ENCODE peak calls at places on chromosomes 13 and 19, in ten cellular contexts. P is left ventricle myocardium inferior; I is neural crest cell; R is cardiac muscle cell; Z is choroid plexus epithelial cell; H is BE2C; L is type B pancreatic cell; F is prostate gland; N is HL-60; D is CD4-positive, alpha-beta T cell. V is an unnamed sample.

GRCh38 chr19:5948697-5949564 is 29.0 kb downstream of the RANBP3 start:
- DNase-seq in D (no peak), N (no peak), P (no peak), R (no peak), Z (peak), I (no peak), L (no peak), F (no peak), H (peak), V (peak)

GRCh38 chr19:6232567-6232966 is 47.2 kb downstream of the MLLT1 start:
- DNase-seq in H (no peak), D (no peak), L (no peak), P (no peak), F (no peak), N (no peak), R (no peak), I (no peak), Z (peak), V (no peak)

GRCh38 chr13:113561417-113562084 is 23.0 kb upstream of the TFDP1 start:
- DNase-seq in N (no peak), L (peak), F (no peak), H (no peak), R (no peak), I (no peak), Z (no peak), D (no peak), P (no peak), V (no peak)

GRCh38 chr19:47305309-47305751 is 4.3 kb upstream of the C5AR1 start:
- DNase-seq in D (peak), N (peak), F (no peak), L (peak), Z (peak), I (peak), R (peak), H (peak), P (peak), V (peak)

GRCh38 chr13:98466634-98467236 is 110.2 kb downstream of the STK24 start:
- DNase-seq in I (peak), H (peak), P (no peak), N (no peak), D (peak), R (peak), F (no peak), L (no peak), Z (peak), V (peak)

GRCh38 chr19:13993554-13994308 is 12.4 kb downstream of the RFX1 start:
- DNase-seq in F (no peak), P (no peak), Z (no peak), D (no peak), R (no peak), L (no peak), I (no peak), N (no peak), H (peak), V (no peak)

GRCh38 chr19:46387713-46388130 is 25.6 kb downstream of the CCDC8 start:
- DNase-seq in H (no peak), L (no peak), Z (no peak), N (no peak), I (no peak), D (no peak), P (no peak), F (no peak), R (no peak), V (no peak)

GRCh38 chr13:23615677-23616076 is 45.5 kb downstream of the TNFRSF19 start:
- DNase-seq in P (no peak), F (no peak), Z (no peak), R (no peak), N (no peak), I (no peak), L (no peak), H (no peak), D (no peak), V (peak)

GRCh38 chr13:111434578-111435159 is 114.2 kb downstream of the TEX29 start:
- DNase-seq in D (no peak), I (no peak), F (no peak), P (no peak), L (no peak), N (no peak), R (no peak), H (no peak), Z (no peak), V (no peak)

GRCh38 chr13:83453723-83454122 is 428.6 kb downstream of the SLITRK1 start:
- DNase-seq in L (no peak), I (no peak), D (no peak), N (no peak), H (no peak), Z (no peak), R (no peak), P (no peak), F (no peak), V (no peak)

GRCh38 chr19:23002690-23003422 is at the start of gene ZNF728:
- DNase-seq in F (no peak), Z (peak), N (no peak), P (peak), I (no peak), R (no peak), L (no peak), H (peak), D (no peak), V (no peak)

GRCh38 chr19:46674416-46675178 is 13.6 kb upstream of the DACT3 start:
- DNase-seq in I (no peak), L (no peak), P (no peak), N (no peak), D (no peak), R (peak), F (no peak), H (peak), Z (peak), V (peak)

GRCh38 chr19:2529473-2529918 is 53.6 kb downstream of the GADD45B start:
- DNase-seq in Z (peak), F (no peak), P (no peak), I (no peak), N (no peak), H (peak), R (no peak), L (no peak), D (no peak), V (no peak)

GRCh38 chr19:58440556-58440955 is 603 bp upstream of the ZNF132 start:
- DNase-seq in H (no peak), I (no peak), N (no peak), R (no peak), D (no peak), P (no peak), L (no peak), F (no peak), Z (no peak), V (no peak)

GRCh38 chr19:10820173-10820572 is 15.8 kb downstream of the TMED1 start:
- DNase-seq in H (no peak), R (no peak), F (no peak), D (no peak), I (no peak), Z (no peak), L (no peak), N (no peak), P (no peak), V (no peak)

GRCh38 chr19:31154021-31154420 is 195.2 kb downstream of the TSHZ3 start:
- DNase-seq in F (peak), I (no peak), L (no peak), P (no peak), D (no peak), N (no peak), H (no peak), R (no peak), Z (peak), V (no peak)

GRCh38 chr19:17718988-17719711 is at the start of gene MAP1S:
- DNase-seq in H (peak), I (peak), L (peak), N (peak), P (peak), Z (peak), F (peak), D (peak), R (peak), V (peak)

GRCh38 chr13:106156468-106156867 is 379.0 kb downstream of the EFNB2 start:
- DNase-seq in N (no peak), L (no peak), Z (peak), F (no peak), H (no peak), I (no peak), R (no peak), P (no peak), D (no peak), V (no peak)

GRCh38 chr19:37950471-37951175 is 43.6 kb downstream of the SIPA1L3 start:
- DNase-seq in F (no peak), Z (no peak), P (no peak), D (no peak), I (no peak), N (no peak), R (no peak), L (no peak), H (no peak), V (no peak)

GRCh38 chr19:17296278-17296677 is 6.9 kb downstream of the ABHD8 start:
- DNase-seq in I (no peak), L (no peak), F (no peak), D (no peak), P (no peak), N (no peak), H (no peak), R (no peak), Z (peak), V (no peak)

DNA sequence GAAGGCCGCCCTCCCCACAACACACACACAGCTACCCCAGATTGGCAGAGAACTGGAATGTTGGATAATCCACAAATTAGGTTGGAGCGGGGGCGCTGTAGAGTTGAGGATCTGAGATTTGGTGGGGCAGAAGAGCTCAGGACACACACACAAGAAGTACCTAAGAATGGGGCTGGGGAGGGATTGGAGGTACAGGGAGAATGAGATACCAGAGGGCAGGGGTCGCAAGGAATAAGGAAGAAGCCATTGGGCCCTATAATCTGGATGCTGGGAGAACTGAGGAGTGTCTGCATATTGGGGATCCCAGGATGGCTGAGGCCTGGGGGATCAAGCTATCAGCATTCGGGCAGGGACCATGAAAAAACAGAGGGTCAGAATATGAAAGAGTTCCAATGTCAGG is 11.5 kb downstream of the SYT3 start:
- DNase-seq in D (no peak), H (no peak), L (no peak), I (no peak), Z (no peak), P (no peak), F (no peak), N (no peak), R (no peak), V (no peak)
- TF ChIP-seq CTCF in D (no peak), H (no peak), L (no peak), I (no peak), Z (no peak), P (no peak), F (no peak), N (no peak), R (no peak), V (no peak)

GRCh38 chr13:86581711-86582110 is 782.5 kb upstream of the SLITRK6 start:
- DNase-seq in F (no peak), D (no peak), L (no peak), N (no peak), R (no peak), P (no peak), H (no peak), Z (peak), I (no peak), V (no peak)
- TF ChIP-seq CTCF in F (no peak), D (no peak), L (no peak), N (no peak), R (no peak), P (no peak), H (no peak), Z (no peak), I (no peak), V (no peak)

GRCh38 chr13:26619321-26619720 is 61.8 kb downstream of the WASF3 start:
- DNase-seq in P (no peak), Z (peak), R (no peak), N (no peak), F (no peak), H (no peak), L (no peak), D (no peak), I (no peak), V (no peak)
- TF ChIP-seq CTCF in P (no peak), Z (no peak), R (no peak), N (no peak), F (no peak), H (no peak), L (no peak), D (no peak), I (no peak), V (no peak)

DNA sequence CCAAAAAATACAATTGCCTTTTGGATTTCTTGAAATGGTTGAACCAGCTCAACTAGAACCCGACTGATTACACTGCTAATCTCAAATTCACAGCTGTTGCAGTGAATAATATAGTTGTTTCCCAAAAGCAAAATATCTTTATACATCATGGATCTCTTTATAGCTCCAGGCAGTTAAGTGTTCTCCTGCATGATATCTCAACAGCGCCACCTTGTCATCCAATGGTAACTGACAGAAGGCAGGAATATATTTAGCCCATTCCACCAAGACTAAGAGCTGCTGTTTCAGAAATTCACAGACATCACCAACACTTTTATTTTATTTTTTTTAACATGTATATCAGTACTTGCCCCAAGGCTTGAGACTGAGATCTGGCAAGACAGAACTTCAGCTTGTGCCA is 1141.0 kb upstream of the PRR20A start:
- DNase-seq in F (no peak), I (no peak), R (peak), D (no peak), N (no peak), L (no peak), Z (no peak), H (peak), P (no peak), V (no peak)
- TF ChIP-seq CTCF in F (no peak), I (peak), R (no peak), D (no peak), N (no peak), L (peak), Z (no peak), H (peak), P (no peak), V (peak)

DNA sequence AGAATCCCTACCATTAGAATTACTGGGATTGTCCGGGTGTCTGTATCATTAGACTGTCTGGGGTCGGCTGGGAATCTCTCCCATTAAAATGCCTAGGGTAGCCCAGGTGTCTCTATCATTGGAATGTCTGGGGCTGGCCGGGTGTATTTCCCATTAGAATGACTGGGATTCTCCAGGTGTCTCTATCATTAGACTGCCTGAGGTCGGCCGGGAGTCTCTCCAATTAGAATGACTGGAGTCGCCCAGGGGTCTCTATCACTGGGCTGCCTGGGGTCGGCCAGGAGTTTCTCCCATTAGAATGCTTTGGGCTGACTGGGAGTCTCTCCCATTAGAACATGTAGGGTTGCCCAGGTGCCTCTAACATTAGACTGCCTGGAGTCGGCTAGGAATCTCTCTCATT is 1560.7 kb downstream of the UQCRFS1 start:
- DNase-seq in N (no peak), D (no peak), L (peak), F (no peak), Z (no peak), P (no peak), I (no peak), H (no peak), R (no peak), V (no peak)
- TF ChIP-seq CTCF in N (no peak), D (no peak), L (no peak), F (no peak), Z (no peak), P (no peak), I (no peak), H (no peak), R (no peak), V (no peak)

GRCh38 chr19:35621708-35622107 is 7.1 kb upstream of the RBM42 start:
- DNase-seq in H (no peak), F (no peak), I (no peak), Z (no peak), R (no peak), P (no peak), N (no peak), D (no peak), L (no peak), V (no peak)

GRCh38 chr19:35615036-35615435 is 2.5 kb downstream of the HAUS5 start:
- DNase-seq in Z (no peak), D (no peak), P (no peak), N (no peak), R (no peak), F (no peak), I (no peak), H (no peak), L (no peak), V (no peak)

GRCh38 chr19:35619290-35619923 is 6.9 kb downstream of the HAUS5 start:
- DNase-seq in N (no peak), R (no peak), Z (no peak), I (no peak), H (no peak), P (no peak), D (no peak), L (no peak), F (no peak), V (no peak)

GRCh38 chr19:35620001-35620400 is 7.5 kb downstream of the HAUS5 start:
- DNase-seq in N (no peak), I (no peak), P (no peak), H (no peak), R (no peak), F (no peak), D (no peak), L (no peak), Z (no peak), V (no peak)

DNA sequence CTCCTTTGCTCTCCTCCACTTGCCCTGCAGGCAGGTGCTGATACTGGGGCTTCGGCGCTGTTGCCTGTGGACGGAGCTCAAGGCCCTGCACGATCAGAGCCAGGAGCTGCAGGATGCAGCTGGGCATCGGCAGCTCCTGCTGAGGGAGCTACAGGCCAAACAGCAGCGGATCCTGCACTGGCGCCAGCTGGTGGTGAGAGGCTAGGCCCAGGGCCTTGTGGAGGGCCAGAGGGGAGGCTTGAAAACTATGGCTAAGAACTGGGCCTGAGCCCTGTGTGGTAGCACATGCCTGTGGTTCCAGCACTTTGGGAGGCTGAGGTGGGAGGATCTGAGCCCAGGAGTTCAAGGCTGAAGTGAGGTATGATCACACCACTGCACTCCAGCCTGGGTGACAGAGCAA is 6.3 kb downstream of the HAUS5 start:
- DNase-seq in I (no peak), Z (no peak), H (no peak), D (no peak), N (no peak), P (no peak), R (no peak), L (no peak), F (no peak), V (no peak)
- TF ChIP-seq CTCF in I (no peak), Z (peak), H (peak), D (no peak), N (no peak), P (no peak), R (no peak), L (no peak), F (no peak), V (no peak)

DNA sequence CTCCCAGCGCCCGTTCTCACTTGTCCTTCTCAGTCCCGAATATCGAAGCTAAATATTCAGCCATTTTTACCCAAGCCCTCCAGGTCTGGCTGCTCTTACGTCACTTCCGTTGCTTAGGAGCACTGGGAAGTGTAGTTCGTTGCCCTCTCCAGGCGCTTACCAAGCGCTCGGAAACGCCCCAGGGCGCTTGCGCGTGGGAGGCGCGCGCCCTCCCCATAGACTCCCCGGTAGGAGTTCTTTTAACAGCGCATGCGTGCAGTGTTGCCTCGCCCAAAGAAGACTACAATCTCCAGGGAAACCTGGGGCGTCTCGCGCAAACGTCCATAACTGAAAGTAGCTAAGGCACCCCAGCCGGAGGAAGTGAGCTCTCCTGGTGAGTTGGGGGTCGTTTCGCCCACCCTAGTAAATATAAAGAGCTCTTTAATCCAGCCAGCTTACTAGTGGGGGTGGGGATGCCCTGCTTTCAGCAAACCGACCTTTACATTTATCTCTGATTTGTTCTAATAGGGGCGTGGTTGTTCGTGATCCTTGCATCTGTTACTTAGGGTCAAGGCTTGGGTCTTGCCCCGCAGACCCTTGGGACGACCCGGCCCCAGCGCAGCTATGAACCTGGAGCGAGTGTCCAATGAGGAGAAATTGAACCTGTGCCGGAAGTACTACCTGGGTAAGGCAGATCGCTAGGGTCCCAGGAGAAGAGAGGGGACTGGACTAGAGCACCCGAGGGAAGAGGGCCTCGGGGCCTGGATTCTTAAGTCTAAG is at the start of the genes PSENEN and U2AF1L4:
- DNase-seq in Z (peak), N (peak), I (peak), P (peak), R (peak), D (peak), L (peak), H (peak), F (peak), V (peak)
- TF ChIP-seq CTCF in Z (no peak), N (no peak), I (no peak), P (peak), R (no peak), D (no peak), L (no peak), H (no peak), F (peak), V (no peak)

DNA sequence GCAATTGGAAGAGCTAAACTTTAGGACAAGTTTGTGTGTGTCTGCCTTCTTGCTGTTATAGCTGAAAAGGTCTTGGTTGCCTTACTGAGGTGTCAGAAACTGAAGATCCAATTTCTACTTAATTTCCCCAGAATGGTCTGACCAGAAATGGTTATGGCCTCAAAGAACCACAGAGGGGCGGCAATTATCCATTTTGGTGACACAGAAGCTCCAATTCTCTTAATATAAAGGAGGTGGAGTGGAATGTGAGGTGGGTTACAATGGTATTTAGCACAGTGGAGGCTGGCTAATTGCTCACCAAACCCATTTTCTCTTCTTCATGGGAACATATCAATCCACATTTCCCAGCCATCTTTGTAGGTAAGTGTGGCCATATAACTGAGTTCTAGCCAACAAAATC is 1157.2 kb downstream of the OLFM4 start:
- DNase-seq in I (no peak), P (no peak), R (peak), N (peak), Z (no peak), F (no peak), D (no peak), L (no peak), H (no peak), V (peak)
- TF ChIP-seq CTCF in I (peak), P (no peak), R (no peak), N (peak), Z (no peak), F (no peak), D (no peak), L (peak), H (peak), V (peak)

GRCh38 chr19:33686246-33686645 is 64.5 kb downstream of the CHST8 start:
- DNase-seq in Z (no peak), N (no peak), P (no peak), L (no peak), H (no peak), I (no peak), R (no peak), F (no peak), D (no peak), V (no peak)
- TF ChIP-seq CTCF in Z (no peak), N (no peak), P (no peak), L (no peak), H (no peak), I (no peak), R (no peak), F (no peak), D (no peak), V (no peak)

GRCh38 chr13:41587490-41587889 is 130.1 kb downstream of the RGCC start:
- DNase-seq in I (no peak), R (no peak), F (no peak), D (peak), H (peak), L (no peak), N (no peak), Z (no peak), P (no peak), V (no peak)
- TF ChIP-seq CTCF in I (peak), R (peak), F (no peak), D (peak), H (peak), L (peak), N (no peak), Z (peak), P (no peak), V (peak)

V was measured in A673.